ENCODE peak calls at places on chromosomes 1 and 21, in six cellular contexts. J is cardiac fibroblast, L is prostate gland, Y is endothelial cell of umbilical vein, T is epithelial cell of esophagus, S is AG09309. B is an unnamed sample.

GRCh38 chr21:35204850-35205564 is 155.9 kb upstream of the RUNX1 start:
- DNase-seq in J (peak; percentile 98), L (peak; percentile 21), Y (peak; percentile 96), T (no peak), S (no peak), B (no peak)

GRCh38 chr1:94285026-94285654 is 47.8 kb upstream of the ARHGAP29 start:
- DNase-seq in J (no peak), L (no peak), Y (peak; percentile 87), T (peak; percentile 49), S (no peak), B (no peak)

GRCh38 chr1:156511656-156512055 is 11.1 kb upstream of the MEF2D start:
- DNase-seq in J (no peak), L (no peak), Y (no peak), T (peak; percentile 57), S (no peak), B (no peak)

GRCh38 chr1:197908695-197909336 is 6.4 kb downstream of the C1orf53 start:
- DNase-seq in J (no peak), L (no peak), Y (no peak), T (no peak), S (no peak), B (peak; percentile 14)

GRCh38 chr21:8988696-8989095 is 1532.7 kb upstream of the TPTE start:
- DNase-seq in J (no peak), L (no peak), Y (no peak), T (no peak), S (no peak), B (no peak)

GRCh38 chr1:25658791-25659431 is 42.3 kb downstream of the MAN1C1 start:
- DNase-seq in J (peak; percentile 67), L (peak; percentile 49), Y (no peak), T (no peak), S (no peak), B (no peak)

GRCh38 chr1:95951291-95951690 is 717.3 kb downstream of the RWDD3 start:
- DNase-seq in J (no peak), L (no peak), Y (no peak), T (no peak), S (no peak), B (no peak)

GRCh38 chr1:214187152-214187900 is 93.6 kb upstream of the SMYD2 start:
- DNase-seq in J (no peak), L (no peak), Y (peak; percentile 2), T (peak; percentile 4), S (no peak), B (no peak)

GRCh38 chr1:202586018-202586821 is 124.0 kb downstream of the SYT2 start:
- DNase-seq in J (peak; percentile 67), L (no peak), Y (peak; percentile 62), T (peak; percentile 49), S (no peak), B (no peak)

GRCh38 chr1:51421961-51422360 is 91.6 kb upstream of the TTC39A start:
- DNase-seq in J (peak; percentile 71), L (no peak), Y (peak; percentile 59), T (peak; percentile 40), S (no peak), B (no peak)

GRCh38 chr1:181503130-181503810 is 20.0 kb downstream of the CACNA1E start:
- DNase-seq in J (no peak), L (no peak), Y (no peak), T (no peak), S (no peak), B (no peak)

GRCh38 chr1:202012544-202013478 is 2.4 kb downstream of the ELF3 start:
- DNase-seq in J (no peak), L (no peak), Y (no peak), T (no peak), S (no peak), B (no peak)

GRCh38 chr1:182229907-182230522 is 161.6 kb downstream of the GLUL start:
- DNase-seq in J (no peak), L (no peak), Y (no peak), T (no peak), S (no peak), B (no peak)

GRCh38 chr1:169103443-169103842 is 3.0 kb upstream of the ATP1B1 start:
- DNase-seq in J (no peak), L (no peak), Y (no peak), T (no peak), S (no peak), B (no peak)

GRCh38 chr1:79604490-79605198 is 598.1 kb upstream of the ADGRL4 start:
- DNase-seq in J (no peak), L (no peak), Y (no peak), T (no peak), S (no peak), B (no peak)

GRCh38 chr1:115086176-115086830 is 3.0 kb downstream of the TSPAN2 start:
- DNase-seq in J (no peak), L (no peak), Y (no peak), T (no peak), S (no peak), B (no peak)

GRCh38 chr21:28516996-28517592 is 475.6 kb downstream of the LTN1 start:
- DNase-seq in J (peak; percentile 57), L (peak; percentile 44), Y (peak; percentile 32), T (peak; percentile 71), S (no peak), B (peak; percentile 25)

GRCh38 chr1:226589008-226589733 is 40.6 kb downstream of the STUM start:
- DNase-seq in J (peak; percentile 50), L (no peak), Y (no peak), T (no peak), S (no peak), B (no peak)

GRCh38 chr1:156486421-156487344 is 13.9 kb downstream of the MEF2D start:
- DNase-seq in J (no peak), L (no peak), Y (no peak), T (no peak), S (no peak), B (no peak)

GRCh38 chr1:47229031-47229831 is 2.8 kb downstream of the TAL1 start:
- DNase-seq in J (no peak), L (no peak), Y (peak; percentile 73), T (no peak), S (no peak), B (no peak)

GRCh38 chr1:77888429-77889239 is at the start of gene NEXN:
- DNase-seq in J (peak; percentile 94), L (peak; percentile 43), Y (peak; percentile 80), T (peak; percentile 52), S (no peak), B (peak; percentile 35)

GRCh38 chr21:29164330-29164942 is 34.0 kb downstream of the MAP3K7CL start:
- DNase-seq in J (peak; percentile 92), L (no peak), Y (peak; percentile 74), T (peak; percentile 85), S (peak; percentile 60), B (no peak)

GRCh38 chr1:173551699-173552098 is 51.2 kb downstream of the SLC9C2 start:
- DNase-seq in J (no peak), L (no peak), Y (no peak), T (no peak), S (no peak), B (no peak)

GRCh38 chr1:103273106-103273505 is 164.8 kb upstream of the COL11A1 start:
- DNase-seq in J (no peak), L (no peak), Y (no peak), T (no peak), S (no peak), B (no peak)

GRCh38 chr1:103265551-103265950 is 157.2 kb upstream of the COL11A1 start:
- DNase-seq in J (peak; percentile 5), L (no peak), Y (no peak), T (no peak), S (no peak), B (no peak)

GRCh38 chr1:103266036-103266435 is 157.7 kb upstream of the COL11A1 start:
- DNase-seq in J (peak; percentile 12), L (no peak), Y (no peak), T (no peak), S (no peak), B (no peak)

GRCh38 chr1:103267271-103267670 is 158.9 kb upstream of the COL11A1 start:
- DNase-seq in J (no peak), L (no peak), Y (no peak), T (no peak), S (no peak), B (no peak)

DNA sequence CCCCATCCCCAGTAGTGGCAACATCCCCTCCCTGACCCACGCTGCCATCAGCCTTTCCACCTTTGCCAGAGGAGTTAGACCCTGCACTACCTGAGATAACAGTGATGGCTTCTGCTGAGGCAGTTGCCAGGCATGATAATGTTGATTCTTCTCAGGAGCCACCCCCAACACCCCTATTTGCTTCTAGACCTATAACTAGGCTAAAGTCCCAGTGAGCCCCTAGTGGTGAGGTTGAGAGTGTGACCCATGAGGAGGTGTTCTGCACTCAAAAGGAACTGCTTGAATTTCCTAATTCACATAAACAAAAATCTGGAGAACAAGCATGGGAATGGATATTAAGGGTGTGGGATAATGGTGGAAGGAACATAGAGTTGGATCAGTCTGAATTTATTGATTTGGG is 159.6 kb upstream of the COL11A1 start:
- DNase-seq in J (no peak), L (no peak), Y (no peak), T (no peak), S (no peak), B (no peak)
- TF ChIP-seq CTCF in J (peak; percentile 22), L (no peak), Y (no peak), T (no peak), S (peak; percentile 18), B (no peak)

GRCh38 chr1:175820456-175820855 is 77.1 kb upstream of the TNR start:
- DNase-seq in J (no peak), L (no peak), Y (no peak), T (no peak), S (no peak), B (no peak)

GRCh38 chr1:175826705-175827104 is 83.3 kb upstream of the TNR start:
- DNase-seq in J (no peak), L (no peak), Y (no peak), T (no peak), S (no peak), B (no peak)

GRCh38 chr1:175823401-175823800 is 80.0 kb upstream of the TNR start:
- DNase-seq in J (no peak), L (no peak), Y (no peak), T (peak; percentile 49), S (no peak), B (no peak)

GRCh38 chr1:175822575-175822974 is 79.2 kb upstream of the TNR start:
- DNase-seq in J (no peak), L (no peak), Y (no peak), T (peak; percentile 64), S (no peak), B (no peak)

GRCh38 chr1:175824079-175824478 is 80.7 kb upstream of the TNR start:
- DNase-seq in J (no peak), L (no peak), Y (peak; percentile 41), T (no peak), S (no peak), B (no peak)
- TF ChIP-seq CTCF in J (no peak), L (no peak), Y (peak; percentile 54), T (no peak), S (no peak), B (no peak)

DNA sequence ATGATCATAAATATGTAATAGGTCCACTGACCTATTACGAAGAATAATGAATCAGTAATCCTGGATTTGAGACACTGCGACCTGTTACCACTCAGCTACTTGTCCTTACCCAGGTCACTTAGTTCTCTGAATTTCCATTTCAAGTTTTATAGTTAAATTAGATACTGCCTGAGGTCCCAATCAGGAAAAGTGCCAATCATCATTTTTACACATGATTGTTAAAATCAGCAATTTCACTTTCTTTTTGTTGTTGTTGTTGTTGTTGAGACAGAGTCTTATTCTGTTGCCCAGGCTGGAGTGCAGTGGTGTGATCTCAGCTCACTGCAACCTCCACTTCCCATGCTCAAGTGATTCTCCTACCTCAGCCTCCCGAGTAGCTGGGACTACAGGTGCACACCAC is 22.8 kb upstream of the LYPLAL1 start:
- DNase-seq in J (no peak), L (no peak), Y (no peak), T (no peak), S (no peak), B (no peak)
- TF ChIP-seq CTCF in J (no peak), L (no peak), Y (no peak), T (no peak), S (no peak), B (no peak)

GRCh38 chr1:21839337-21840037 is 27.4 kb downstream of the LDLRAD2 start:
- DNase-seq in J (no peak), L (no peak), Y (no peak), T (no peak), S (no peak), B (no peak)
- TF ChIP-seq CTCF in J (no peak), L (no peak), Y (no peak), T (no peak), S (no peak), B (no peak)